ENCODE peak calls at places on chromosomes 13 and 19, in four cellular contexts. J is HCT116, S is nephron progenitor cell, G is thyroid gland. Z is an unnamed sample.

GRCh38 chr19:741506-742131 is 9.3 kb upstream of the MISP start:
- DNase-seq in J (no peak), S (no peak), G (no peak), Z (peak)

GRCh38 chr13:98853791-98854191 is 101.3 kb upstream of the SLC15A1 start:
- DNase-seq in J (no peak), S (no peak), G (no peak), Z (no peak)

GRCh38 chr13:100733261-100733660 is 58.7 kb upstream of the TMTC4 start:
- DNase-seq in J (no peak), S (no peak), G (no peak), Z (no peak)

GRCh38 chr19:55385749-55386514 is at the start of gene RPL28:
- DNase-seq in J (peak), S (peak), G (peak), Z (peak)

GRCh38 chr19:49502866-49503581 is 6.8 kb downstream of the RPS11 start:
- DNase-seq in J (peak), S (no peak), G (peak), Z (peak)

GRCh38 chr13:79531542-79532239 is 50.7 kb downstream of the NDFIP2 start:
- DNase-seq in J (no peak), G (no peak), S (no peak), Z (no peak)

GRCh38 chr13:45527699-45528462 is 63.1 kb downstream of the COG3 start:
- DNase-seq in G (no peak), J (no peak), S (no peak), Z (no peak)

GRCh38 chr19:50330365-50331078 is 1.3 kb upstream of the KCNC3 start:
- DNase-seq in G (peak), J (peak), S (peak), Z (no peak)

GRCh38 chr19:2495651-2496316 is 19.9 kb downstream of the GADD45B start:
- DNase-seq in J (no peak), G (peak), S (no peak), Z (no peak)

GRCh38 chr13:87208636-87209035 is 462.5 kb upstream of the SLITRK5 start:
- DNase-seq in S (no peak), G (peak), J (no peak), Z (no peak)

GRCh38 chr13:28415994-28416411 is 78.9 kb downstream of the FLT1 start:
- DNase-seq in G (no peak), S (no peak), J (peak), Z (no peak)
- TF ChIP-seq CTCF in G (no peak), S (no peak), J (peak), Z (no peak)

GRCh38 chr13:94548382-94549240 is 47.3 kb downstream of the TGDS start:
- DNase-seq in G (peak), J (peak), S (no peak), Z (peak)
- TF ChIP-seq CTCF in G (no peak), J (no peak), S (no peak), Z (no peak)

GRCh38 chr19:29013325-29013724 is 199.6 kb downstream of the UQCRFS1 start:
- DNase-seq in G (no peak), S (no peak), J (no peak), Z (no peak)
- TF ChIP-seq CTCF in G (no peak), S (no peak), J (no peak), Z (no peak)

DNA sequence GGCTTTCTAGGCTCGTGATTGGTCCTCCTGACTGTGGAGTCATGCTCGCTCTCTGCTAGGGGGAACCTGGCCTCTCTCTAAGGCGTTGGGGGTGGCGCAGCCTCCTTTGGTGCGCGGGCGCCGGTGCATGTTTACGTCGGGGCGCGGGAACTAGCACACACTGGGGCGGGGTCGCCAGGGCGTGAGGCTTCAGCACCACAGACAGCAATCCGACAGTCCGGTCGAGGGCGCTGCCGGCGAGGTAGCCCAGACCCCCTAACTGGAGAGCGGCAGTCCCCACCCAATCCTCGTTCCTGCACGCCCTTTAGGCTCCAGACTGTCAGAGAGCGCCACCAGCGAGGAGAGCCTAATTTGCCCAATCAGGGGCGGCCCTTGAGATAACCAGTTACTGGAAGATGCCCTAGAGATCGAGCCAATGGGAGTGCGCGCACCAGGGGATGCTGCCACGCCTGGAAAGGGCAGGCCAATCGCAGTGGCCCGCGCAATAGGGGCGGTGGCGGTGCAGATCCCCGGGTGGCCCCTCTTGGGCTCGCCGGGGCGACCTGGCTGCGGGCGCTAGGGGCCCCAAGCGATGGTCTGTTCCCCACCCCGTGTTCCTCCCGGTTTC is 1.0 kb upstream of the ELAVL3 start:
- DNase-seq in G (peak), S (peak), J (no peak), Z (peak)
- TF ChIP-seq CTCF in G (no peak), S (no peak), J (no peak), Z (no peak)

GRCh38 chr13:113153810-113154748 is 4.4 kb upstream of the PROZ start:
- DNase-seq in J (peak), S (peak), G (peak), Z (peak)
- TF ChIP-seq CTCF in J (no peak), S (no peak), G (no peak), Z (no peak)

GRCh38 chr13:77815330-77815729 is 103.3 kb downstream of the EDNRB start:
- DNase-seq in S (no peak), G (no peak), J (no peak), Z (no peak)

DNA sequence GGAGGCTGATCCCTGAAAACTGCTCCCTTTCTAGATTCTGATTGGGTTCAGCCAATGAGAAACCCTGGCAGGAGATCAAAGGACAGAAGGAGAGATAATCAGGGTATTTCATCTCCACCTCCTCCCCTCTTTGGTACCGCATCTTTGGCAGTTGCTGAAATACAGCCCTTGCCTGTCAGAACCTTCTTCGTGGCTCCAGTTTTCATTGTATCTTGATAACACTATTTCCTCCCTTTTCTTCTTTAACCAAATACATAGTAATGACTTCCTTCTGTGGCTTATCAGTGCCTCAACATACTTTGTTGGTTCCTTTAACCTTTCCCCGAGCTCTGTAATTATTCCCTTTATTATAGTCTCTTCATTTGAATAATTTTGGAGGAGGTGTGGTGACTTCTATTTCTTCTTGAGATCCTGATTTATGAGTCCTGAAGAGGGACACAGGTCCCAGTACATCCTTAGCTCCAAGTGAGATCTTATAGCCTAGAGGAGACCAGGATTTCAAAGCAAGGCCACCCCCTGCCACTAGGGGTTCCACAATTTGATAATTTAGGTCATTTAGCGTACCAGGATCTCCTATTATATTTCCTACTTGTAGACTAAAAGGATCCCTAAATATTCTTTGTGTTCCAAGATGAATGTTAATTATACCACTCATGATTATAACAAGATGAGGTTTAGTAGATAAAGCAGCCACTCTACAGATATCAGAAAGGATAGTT is 98.0 kb downstream of the EDNRB start:
- DNase-seq in G (no peak), S (no peak), J (no peak), Z (no peak)
- TF ChIP-seq CTCF in G (no peak), S (peak), J (peak), Z (peak)

GRCh38 chr13:94419304-94419943 is 60.1 kb downstream of the DCT start:
- DNase-seq in J (no peak), G (no peak), S (no peak), Z (no peak)

GRCh38 chr13:94414141-94414540 is 65.3 kb downstream of the DCT start:
- DNase-seq in J (no peak), S (no peak), G (no peak), Z (no peak)

GRCh38 chr13:94415484-94415883 is 64.0 kb downstream of the DCT start:
- DNase-seq in G (no peak), J (no peak), S (no peak), Z (no peak)

GRCh38 chr13:94417294-94417693 is 62.2 kb downstream of the DCT start:
- DNase-seq in G (no peak), S (no peak), J (no peak), Z (no peak)

DNA sequence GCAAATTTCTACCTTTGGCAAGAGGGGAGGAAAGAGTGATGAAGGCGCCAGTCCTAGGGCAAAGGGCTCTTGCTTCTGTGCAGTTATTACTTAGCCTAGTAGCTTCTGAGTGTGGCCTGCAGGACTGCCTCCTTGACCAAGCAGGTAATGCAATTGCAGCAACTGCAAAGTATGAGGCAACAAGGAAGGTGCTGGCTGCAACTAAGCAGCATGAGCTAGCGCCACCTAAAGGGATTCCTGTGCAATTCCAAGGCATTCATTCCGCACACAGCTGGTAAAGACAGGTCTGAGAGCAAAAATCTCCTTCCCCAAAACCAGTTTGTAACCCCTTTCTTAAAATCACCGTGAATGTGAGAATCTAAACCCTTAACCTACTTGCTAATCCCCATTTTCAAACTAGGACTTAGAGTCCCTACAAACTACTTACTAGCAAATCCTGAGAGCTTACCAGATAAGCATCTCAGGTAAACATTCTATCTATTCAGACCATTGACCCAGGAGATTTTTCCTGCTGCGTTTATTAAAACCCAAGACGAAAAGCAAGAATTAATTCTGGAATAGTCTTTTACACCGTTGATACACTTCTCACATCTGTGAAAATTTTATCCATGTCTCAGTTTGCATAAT is 62.9 kb downstream of the DCT start:
- DNase-seq in J (peak), G (no peak), S (peak), Z (peak)
- TF ChIP-seq CTCF in J (peak), G (no peak), S (peak), Z (peak)

GRCh38 chr13:27622102-27622820 is 569 bp downstream of the POLR1D start:
- DNase-seq in G (no peak), J (no peak), S (no peak), Z (no peak)
- TF ChIP-seq CTCF in G (no peak), J (no peak), S (peak), Z (no peak)

GRCh38 chr19:18507727-18508440 is 14.0 kb downstream of the ELL start:
- DNase-seq in G (no peak), J (no peak), S (no peak), Z (no peak)
- TF ChIP-seq CTCF in G (no peak), J (no peak), S (no peak), Z (no peak)

GRCh38 chr19:5093953-5094718 is 125.2 kb downstream of the KDM4B start:
- DNase-seq in G (no peak), S (no peak), J (no peak), Z (no peak)
- TF ChIP-seq CTCF in G (no peak), S (no peak), J (no peak), Z (no peak)